ENCODE peak calls at places on chromosomes 13 and 19, in nine cellular contexts. C is activated T-cell treated with anti-CD3 and anti-CD28 coated beads for 1 hour; R is NCI-H1105; D is activated CD8-positive, alpha-beta memory T cell treated with anti-CD3 and anti-CD28 coated beads, Interleukin-2, amount 50 U/mL, for 4 hours; Z is lung microvascular endothelial cell; N is NCI-H1092; J is RKO; L is activated T-helper 1 cell treated with Interleukin-2 at 50 U/mL for 16 hours; G is activated CD4-positive, alpha-beta T cell treated with anti-CD3 and anti-CD28 coated beads, Interleukin-2, amount 10 ng/mL, durations not matched to agents 7 days and 5 days. Y is an unnamed sample.

GRCh38 chr19:33245948-33246728 is 20.5 kb upstream of the SLC7A10 start:
- DNase-seq in C (no peak), Z (no peak), R (no peak), G (no peak), D (no peak), N (no peak), J (no peak), L (no peak), Y (no peak)

GRCh38 chr13:99154064-99154463 is 46.6 kb upstream of the UBAC2 start:
- DNase-seq in J (no peak), Z (no peak), G (no peak), R (no peak), N (no peak), D (no peak), C (no peak), L (no peak), Y (no peak)

GRCh38 chr13:80363890-80364503 is 23.1 kb upstream of the SPRY2 start:
- DNase-seq in G (no peak), R (no peak), Z (peak), D (no peak), N (peak), J (peak), L (no peak), C (no peak), Y (no peak)

GRCh38 chr13:69755101-69755500 is 352.5 kb upstream of the ATXN8OS start:
- DNase-seq in N (no peak), D (no peak), C (no peak), J (no peak), L (no peak), R (no peak), Z (no peak), G (no peak), Y (no peak)

GRCh38 chr19:56314584-56315075 is at the start of gene ZSCAN5A:
- DNase-seq in J (peak), R (peak), Z (peak), C (peak), D (peak), G (peak), L (peak), N (peak), Y (peak)

GRCh38 chr19:45637890-45638667 is 1.1 kb downstream of the EML2 start:
- DNase-seq in R (no peak), L (no peak), Z (no peak), J (no peak), D (no peak), N (no peak), G (no peak), C (no peak), Y (no peak)

GRCh38 chr19:45729774-45730388 is 815 bp downstream of the FBXO46 start:
- DNase-seq in G (no peak), J (peak), C (no peak), L (no peak), R (no peak), N (no peak), Z (peak), D (no peak), Y (no peak)

GRCh38 chr13:93882086-93882651 is 597.3 kb downstream of the DCT start:
- DNase-seq in G (no peak), L (no peak), R (no peak), D (no peak), C (no peak), J (no peak), N (no peak), Z (no peak), Y (no peak)

GRCh38 chr19:39709026-39709872 is 5.0 kb downstream of the LGALS14 start:
- DNase-seq in R (no peak), Z (no peak), D (no peak), L (no peak), C (no peak), G (no peak), J (no peak), N (no peak), Y (no peak)

GRCh38 chr13:67075239-67075638 is 154.9 kb downstream of the PCDH9 start:
- DNase-seq in C (no peak), G (no peak), D (no peak), Z (peak), J (peak), N (no peak), R (no peak), L (no peak), Y (no peak)

GRCh38 chr19:13984875-13985741 is 21.0 kb downstream of the RFX1 start:
- DNase-seq in L (no peak), J (no peak), D (no peak), R (no peak), Z (no peak), C (no peak), G (no peak), N (no peak), Y (no peak)

GRCh38 chr13:18993884-18994660 is 187.6 kb downstream of the TUBA3C start:
- DNase-seq in N (no peak), C (no peak), G (no peak), L (no peak), Z (no peak), D (no peak), R (no peak), J (no peak), Y (no peak)

GRCh38 chr13:33016414-33017409 is at the start of gene KL:
- DNase-seq in J (no peak), Z (peak), C (no peak), L (no peak), N (no peak), D (no peak), G (peak), R (no peak), Y (no peak)

GRCh38 chr13:32829269-32829668 is 187.0 kb upstream of the KL start:
- DNase-seq in Z (no peak), L (no peak), J (no peak), D (no peak), R (no peak), C (no peak), G (no peak), N (no peak), Y (no peak)

GRCh38 chr13:113460064-113460555 is 6.8 kb upstream of the ADPRHL1 start:
- DNase-seq in N (no peak), L (no peak), J (no peak), D (no peak), R (no peak), C (no peak), G (no peak), Z (no peak), Y (no peak)

GRCh38 chr13:109868583-109869311 is 82.4 kb upstream of the IRS2 start:
- DNase-seq in R (no peak), N (peak), J (no peak), C (no peak), L (no peak), Z (no peak), G (no peak), D (no peak), Y (no peak)

GRCh38 chr19:35577918-35578317 is 8.1 kb upstream of the PMIS2 start:
- DNase-seq in R (no peak), Z (no peak), G (no peak), J (no peak), C (no peak), L (no peak), N (no peak), D (no peak), Y (no peak)

GRCh38 chr13:31160857-31161582 is 684 bp downstream of the HSPH1 start:
- DNase-seq in R (no peak), L (peak), N (peak), D (peak), C (peak), J (peak), Z (peak), G (peak), Y (peak)

GRCh38 chr13:109684836-109685602 is 101.4 kb downstream of the IRS2 start:
- DNase-seq in L (no peak), C (no peak), J (no peak), G (no peak), D (no peak), N (no peak), Z (peak), R (peak), Y (no peak)

GRCh38 chr13:33793726-33794125 is 24.2 kb upstream of the RFC3 start:
- DNase-seq in R (no peak), Z (no peak), N (no peak), C (no peak), J (no peak), L (no peak), G (no peak), D (no peak), Y (no peak)

GRCh38 chr19:43526884-43527859 is at the start of gene ETHE1:
- DNase-seq in J (peak), D (peak), L (peak), R (peak), G (peak), Z (peak), N (peak), C (peak), Y (peak)

GRCh38 chr13:101916758-101917474 is 464.4 kb downstream of the ITGBL1 start:
- DNase-seq in D (no peak), G (no peak), C (no peak), Z (no peak), N (peak), J (no peak), L (no peak), R (no peak), Y (no peak)

GRCh38 chr19:32287086-32287485 is 58.3 kb upstream of the ZNF507 start:
- DNase-seq in G (no peak), L (no peak), J (no peak), N (no peak), D (no peak), R (no peak), Z (no peak), C (no peak), Y (no peak)

GRCh38 chr19:40584007-40584406 is 7.3 kb downstream of the SHKBP1 start:
- DNase-seq in D (no peak), C (no peak), N (no peak), J (peak), L (no peak), G (no peak), Z (no peak), R (no peak), Y (no peak)

GRCh38 chr19:1264801-1265610 is 4.1 kb upstream of the CIRBP start:
- DNase-seq in N (no peak), G (no peak), C (no peak), D (no peak), Z (peak), J (peak), R (no peak), L (no peak), Y (no peak)

GRCh38 chr13:101545521-101545920 is 93.0 kb downstream of the ITGBL1 start:
- DNase-seq in R (no peak), J (no peak), N (no peak), Z (peak), C (no peak), D (no peak), G (no peak), L (no peak), Y (no peak)

GRCh38 chr13:23631676-23632622 is 61.7 kb downstream of the TNFRSF19 start:
- DNase-seq in Z (no peak), N (no peak), L (no peak), C (no peak), G (no peak), J (no peak), D (no peak), R (no peak), Y (no peak)

GRCh38 chr19:17450264-17451075 is 2.0 kb upstream of the TMEM221 start:
- DNase-seq in G (peak), N (no peak), R (no peak), L (no peak), D (no peak), Z (no peak), J (peak), C (no peak), Y (peak)

GRCh38 chr19:32798201-32798600 is 71.4 kb downstream of the SLC7A9 start:
- DNase-seq in R (no peak), J (no peak), C (no peak), L (no peak), N (no peak), D (no peak), G (no peak), Z (no peak), Y (no peak)

GRCh38 chr19:11539495-11540365 is 1.1 kb downstream of the CNN1 start:
- DNase-seq in G (no peak), J (no peak), L (no peak), D (no peak), Z (no peak), N (no peak), C (no peak), R (no peak), Y (no peak)

GRCh38 chr13:66446413-66446812 is 783.7 kb downstream of the PCDH9 start:
- DNase-seq in R (no peak), G (no peak), N (no peak), D (no peak), C (no peak), J (no peak), Z (no peak), L (no peak), Y (no peak)

GRCh38 chr19:19578241-19578640 is 40.2 kb downstream of the CILP2 start:
- DNase-seq in C (no peak), N (no peak), Z (no peak), D (no peak), R (peak), J (no peak), G (no peak), L (no peak), Y (no peak)

GRCh38 chr19:10286803-10287737 is at the start of gene ICAM4:
- DNase-seq in R (no peak), D (no peak), N (no peak), Z (peak), C (no peak), J (no peak), G (peak), L (no peak), Y (no peak)

GRCh38 chr13:43664700-43665191 is 122.0 kb downstream of the ENOX1 start:
- DNase-seq in R (no peak), D (no peak), C (no peak), N (no peak), Z (peak), G (peak), J (no peak), L (no peak), Y (no peak)

GRCh38 chr13:45178349-45179142 is 22.3 kb downstream of the KCTD4 start:
- DNase-seq in Z (peak), C (no peak), R (no peak), D (no peak), L (no peak), N (no peak), G (no peak), J (no peak), Y (no peak)

GRCh38 chr13:53254495-53254894 is 225.9 kb downstream of the OLFM4 start:
- DNase-seq in R (no peak), D (no peak), Z (peak), C (no peak), G (no peak), L (no peak), J (peak), N (no peak), Y (no peak)

GRCh38 chr19:13396256-13397080 is 109.8 kb downstream of the CACNA1A start:
- DNase-seq in R (no peak), L (no peak), J (peak), D (no peak), G (no peak), N (no peak), C (no peak), Z (peak), Y (no peak)

GRCh38 chr19:8659905-8660304 is 29.5 kb downstream of the NFILZ start:
- DNase-seq in J (no peak), C (no peak), D (no peak), N (no peak), Z (no peak), L (no peak), G (no peak), R (no peak), Y (no peak)

GRCh38 chr19:49801966-49802661 is 11.0 kb downstream of the FUZ start:
- DNase-seq in C (no peak), D (no peak), N (peak), G (no peak), J (no peak), Z (peak), L (no peak), R (peak), Y (no peak)

Y was measured in activated T-helper 9 cell treated with anti-CD3 and anti-CD28 coated beads, Interleukin-2, amount 50 U/mL, for 16 hours.